ENCODE peak calls at places on chromosome 19, in ten cellular contexts. M, Z, L, Q, Y, J, U, X, B and S are unnamed samples.

GRCh38 chr19:4807188-4807587 is 15.7 kb downstream of the FEM1A start:
- DNase-seq in M (peak; percentile 33), Z (no peak), L (no peak), Q (no peak), Y (no peak), J (no peak), U (no peak), X (peak; percentile 88), B (no peak), S (no peak)

GRCh38 chr19:46692918-46693722 is 23.8 kb downstream of the PRKD2 start:
- DNase-seq in M (no peak), Z (no peak), L (no peak), Q (peak; percentile 20), Y (no peak), J (no peak), U (no peak), X (no peak), B (no peak), S (no peak)

GRCh38 chr19:8075158-8076086 is 22.9 kb downstream of the CCL25 start:
- DNase-seq in M (no peak), Z (no peak), L (no peak), Q (no peak), Y (no peak), J (no peak), U (no peak), X (no peak), B (no peak), S (no peak)

GRCh38 chr19:38721977-38722773 is 22.1 kb downstream of the CAPN12 start:
- DNase-seq in M (no peak), Z (no peak), L (no peak), Q (no peak), Y (no peak), J (no peak), U (no peak), X (no peak), B (no peak), S (peak; percentile 56)

GRCh38 chr19:45767881-45768643 is 990 bp downstream of the SIX5 start:
- DNase-seq in M (peak; percentile 79), Z (peak; percentile 62), L (peak; percentile 65), Q (peak; percentile 73), Y (peak; percentile 71), J (no peak), U (no peak), X (peak; percentile 79), B (peak; percentile 86), S (peak; percentile 53)

GRCh38 chr19:39499082-39499642 is 415 bp downstream of the DLL3 start:
- DNase-seq in M (no peak), Z (no peak), L (no peak), Q (no peak), Y (no peak), J (no peak), U (no peak), X (no peak), B (peak; percentile 73), S (no peak)

GRCh38 chr19:36604656-36605100 is 435 bp upstream of the ZNF382 start:
- DNase-seq in M (peak; percentile 68), Z (peak; percentile 10), L (peak; percentile 40), Q (peak; percentile 25), Y (peak; percentile 91), J (no peak), U (peak; percentile 73), X (peak; percentile 74), B (peak; percentile 93), S (peak; percentile 9)

GRCh38 chr19:58380037-58380735 is 644 bp downstream of the ZNF837 start:
- DNase-seq in M (no peak), Z (no peak), L (no peak), Q (no peak), Y (no peak), J (no peak), U (no peak), X (no peak), B (no peak), S (no peak)

GRCh38 chr19:42480335-42481095 is 37.8 kb upstream of the CXCL17 start:
- DNase-seq in M (no peak), Z (no peak), L (peak; percentile 47), Q (peak; percentile 68), Y (peak; percentile 26), J (peak; percentile 48), U (no peak), X (no peak), B (no peak), S (no peak)

GRCh38 chr19:46131485-46132143 is 7.1 kb upstream of the IGFL3 start:
- DNase-seq in M (no peak), Z (no peak), L (no peak), Q (peak; percentile 16), Y (no peak), J (no peak), U (no peak), X (no peak), B (no peak), S (no peak)

GRCh38 chr19:15195381-15195964 is 5.3 kb downstream of the NOTCH3 start:
- DNase-seq in M (peak; percentile 47), Z (no peak), L (peak; percentile 61), Q (peak; percentile 56), Y (no peak), J (peak; percentile 4), U (no peak), X (peak; percentile 88), B (no peak), S (no peak)
- H3K4me3 ChIP-seq in M (peak overlapping the region; percentile 41), Z (peak overlapping the region; percentile 36), L (peak overlapping the region; percentile 36), Q (peak overlapping the region; percentile 40), Y (no peak overlapping the region), J (peak overlapping the region; percentile 47), U (no peak overlapping the region), X (peak overlapping the region; percentile 65), B (no peak overlapping the region), S (peak overlapping the region; percentile 35)

DNA sequence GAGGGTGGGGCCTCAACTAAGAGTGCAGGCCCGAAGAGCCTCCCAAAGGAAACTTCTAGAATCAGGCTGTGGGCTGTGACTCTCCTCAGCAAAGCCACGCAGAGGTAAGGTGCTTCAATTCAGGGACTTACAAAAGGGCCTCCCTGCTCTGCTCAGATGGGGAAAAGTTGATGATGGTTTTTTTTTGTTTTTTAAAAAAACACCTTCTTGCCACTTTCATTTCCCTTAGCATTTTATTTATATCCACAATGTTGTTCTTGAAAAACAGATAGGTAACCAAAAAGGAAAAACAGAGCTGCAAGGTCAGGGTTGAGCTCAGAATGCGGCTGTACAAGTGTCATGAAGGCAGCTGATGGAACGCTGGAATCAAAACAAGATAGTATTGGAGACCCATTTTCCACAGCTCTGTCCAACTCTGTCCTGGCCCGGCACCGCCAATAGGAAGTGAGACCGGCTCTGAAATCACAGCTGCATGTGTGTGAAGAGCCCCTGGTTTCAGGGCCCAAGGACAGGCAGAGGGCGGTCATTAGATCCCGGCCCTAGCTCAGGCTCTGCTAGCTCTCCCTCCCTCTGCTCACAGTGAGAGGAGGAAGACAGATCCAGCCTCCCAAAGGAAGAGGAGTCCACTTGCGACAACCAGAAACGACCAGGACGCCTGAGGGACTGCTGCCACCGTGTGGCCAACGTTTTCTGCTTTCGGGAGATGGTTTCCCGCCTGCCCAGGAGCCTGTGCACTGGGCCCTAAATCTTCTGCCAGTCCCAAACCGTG is 58.3 kb downstream of the KLF2 start:
- DNase-seq in M (peak; percentile 89), Z (peak; percentile 79), L (peak; percentile 85), Q (peak; percentile 93), Y (peak; percentile 85), J (peak; percentile 22), U (peak; percentile 67), X (peak; percentile 92), B (peak; percentile 93), S (peak; percentile 92)
- H3K4me3 ChIP-seq in M (no peak overlapping the region), Z (peak overlapping the region; percentile 12), L (no peak overlapping the region), Q (no peak overlapping the region), Y (no peak overlapping the region), J (no peak overlapping the region), U (peak overlapping the region; percentile 61), X (no peak overlapping the region), B (no peak overlapping the region), S (no peak overlapping the region)

GRCh38 chr19:3041756-3042517 is 12.9 kb upstream of the TLE2 start:
- DNase-seq in M (no peak), Z (no peak), L (no peak), Q (no peak), Y (peak; percentile 18), J (no peak), U (no peak), X (no peak), B (no peak), S (no peak)
- H3K4me3 ChIP-seq in M (no peak overlapping the region), Z (no peak overlapping the region), L (no peak overlapping the region), Q (no peak overlapping the region), Y (no peak overlapping the region), J (no peak overlapping the region), U (no peak overlapping the region), X (no peak overlapping the region), B (no peak overlapping the region), S (peak overlapping the region; percentile 3)

GRCh38 chr19:17687857-17688784 is at the start of gene UNC13A:
- DNase-seq in M (peak; percentile 47), Z (no peak), L (peak; percentile 29), Q (peak; percentile 48), Y (peak; percentile 71), J (no peak), U (peak; percentile 19), X (peak; percentile 58), B (peak; percentile 75), S (no peak)

GRCh38 chr19:17686027-17686511 is 2.1 kb downstream of the UNC13A start:
- DNase-seq in M (peak; percentile 26), Z (no peak), L (no peak), Q (peak; percentile 20), Y (peak; percentile 21), J (no peak), U (no peak), X (no peak), B (no peak), S (no peak)

GRCh38 chr19:17686592-17687042 is 1.5 kb downstream of the UNC13A start:
- DNase-seq in M (peak; percentile 40), Z (no peak), L (no peak), Q (peak; percentile 21), Y (peak; percentile 45), J (no peak), U (no peak), X (peak; percentile 56), B (no peak), S (no peak)

GRCh38 chr19:17688853-17689595 is 870 bp upstream of the UNC13A start:
- DNase-seq in M (no peak), Z (no peak), L (no peak), Q (no peak), Y (no peak), J (no peak), U (no peak), X (no peak), B (no peak), S (no peak)

DNA sequence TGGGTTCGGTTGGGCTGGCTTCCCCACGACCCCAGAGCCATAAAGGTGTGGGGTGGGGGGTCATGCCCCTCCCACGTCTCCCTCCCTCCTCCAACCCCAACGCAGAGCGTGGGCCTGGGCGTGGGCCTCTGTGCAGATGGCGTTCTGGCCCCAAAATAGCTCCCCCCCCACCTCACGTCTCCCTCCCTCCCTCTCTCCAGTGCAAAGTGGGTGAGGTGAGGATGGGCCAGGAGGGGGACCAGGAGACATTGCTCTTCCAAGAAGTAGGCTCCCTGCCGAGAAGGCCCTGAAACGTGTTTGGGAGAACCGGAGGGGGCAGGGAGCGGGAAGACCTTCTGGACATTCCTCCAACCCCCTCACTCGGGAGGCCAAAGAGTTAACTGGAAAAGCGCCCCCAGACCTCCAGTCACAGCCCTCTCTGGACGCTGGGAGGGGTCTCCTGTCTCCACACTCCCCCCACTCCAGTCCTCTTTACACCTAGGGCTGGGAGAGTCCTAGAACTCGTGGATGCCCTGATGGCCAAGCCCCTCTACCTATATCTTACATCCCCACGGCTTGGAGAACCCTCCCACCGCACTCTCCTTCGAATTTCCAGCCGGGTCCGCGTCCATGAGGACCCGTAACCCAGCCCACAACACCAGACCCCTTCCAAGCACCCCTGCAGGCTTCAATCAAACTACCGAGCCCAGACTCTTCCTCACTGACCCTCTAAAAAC is 855 bp downstream of the UNC13A start:
- DNase-seq in M (no peak), Z (no peak), L (no peak), Q (no peak), Y (no peak), J (no peak), U (no peak), X (no peak), B (no peak), S (no peak)
- H3K4me3 ChIP-seq in M (no peak overlapping the region), Z (no peak overlapping the region), L (no peak overlapping the region), Q (peak overlapping the region; percentile 29), Y (no peak overlapping the region), J (peak overlapping the region; percentile 9), U (no peak overlapping the region), X (no peak overlapping the region), B (no peak overlapping the region), S (no peak overlapping the region)